ENCODE peak calls at places on chromosomes 16 and 17, in four cellular contexts. A is PC-3, U is fibroblast of lung, E is K562. X is an unnamed sample. For H4K20me1, the result is how much of the 10 kb centered on the place peaks cover.

GRCh38 chr17:49955157-49955556 is 13.8 kb upstream of the DLX4 start:
- DNase-seq in A (peak), U (no peak), E (no peak), X (no peak)

GRCh38 chr16:75282811-75283281 is 31.4 kb upstream of the BCAR1 start:
- DNase-seq in U (no peak), A (no peak), E (no peak), X (peak)

GRCh38 chr16:1941924-1942809 is 832 bp downstream of the MSRB1 start:
- DNase-seq in E (peak), U (peak), A (peak), X (no peak)

GRCh38 chr17:223723-224471 is 42.4 kb upstream of the DOC2B start:
- DNase-seq in U (no peak), A (no peak), E (no peak), X (no peak)

GRCh38 chr16:14398014-14398717 is 231.9 kb downstream of the PARN start:
- DNase-seq in U (no peak), A (no peak), E (no peak), X (no peak)

GRCh38 chr16:75114179-75114945 is 2.2 kb downstream of the LDHD start:
- DNase-seq in A (no peak), E (no peak), U (no peak), X (peak)

GRCh38 chr16:4454618-4455017 is 19.8 kb downstream of the NMRAL1 start:
- DNase-seq in A (no peak), U (no peak), E (no peak), X (no peak)

GRCh38 chr16:588639-588888 is 1.3 kb upstream of the RAB40C start:
- DNase-seq in E (peak), A (peak), U (peak), X (peak)

GRCh38 chr17:66018786-66019185 is 173.1 kb downstream of the CEP112 start:
- DNase-seq in A (no peak), E (no peak), U (no peak), X (no peak)

GRCh38 chr16:53999123-53999522 is 287.5 kb downstream of the IRX3 start:
- DNase-seq in E (no peak), U (no peak), A (no peak), X (no peak)

GRCh38 chr17:2939714-2940351 is 123.6 kb downstream of the OR1D5 start:
- DNase-seq in U (no peak), E (no peak), A (no peak), X (no peak)

GRCh38 chr17:44546711-44547606 is 10.3 kb upstream of the FZD2 start:
- DNase-seq in U (peak), A (peak), E (peak), X (no peak)

GRCh38 chr17:75875940-75876189 is 2.5 kb downstream of the TRIM47 start:
- DNase-seq in A (no peak), U (no peak), E (no peak), X (peak)

GRCh38 chr17:31442276-31442675 is 50.8 kb downstream of the RAB11FIP4 start:
- DNase-seq in E (no peak), U (no peak), A (no peak), X (no peak)

GRCh38 chr16:53782148-53782547 is 78.2 kb downstream of the FTO start:
- DNase-seq in A (peak), U (no peak), E (no peak), X (no peak)

GRCh38 chr16:85465328-85466307 is 147.5 kb upstream of the GSE1 start:
- DNase-seq in A (peak), E (no peak), U (peak), X (peak)

GRCh38 chr16:57012353-57012752 is 23.0 kb downstream of the NLRC5 start:
- DNase-seq in U (no peak), E (no peak), A (no peak), X (no peak)

GRCh38 chr16:84207266-84207665 is 16.3 kb downstream of the ADAD2 start:
- DNase-seq in E (no peak), U (no peak), A (no peak), X (no peak)

GRCh38 chr17:37756060-37756459 is 11.2 kb upstream of the HNF1B start:
- DNase-seq in U (peak), E (no peak), A (no peak), X (no peak)

GRCh38 chr16:84511821-84512220 is 7.4 kb upstream of the MEAK7 start:
- DNase-seq in E (no peak), A (no peak), U (no peak), X (no peak)

GRCh38 chr16:11121909-11122692 is 133.9 kb downstream of the SOCS1 start:
- DNase-seq in A (no peak), U (peak), E (no peak), X (peak)

GRCh38 chr17:21289902-21290571 is 5.5 kb downstream of the MAP2K3 start:
- DNase-seq in E (no peak), U (no peak), A (no peak), X (peak)

GRCh38 chr17:17508641-17509591 is 12.7 kb upstream of the RASD1 start:
- DNase-seq in U (no peak), E (peak), A (no peak), X (no peak)

GRCh38 chr16:87470332-87470731 is 22.5 kb downstream of the ZCCHC14 start:
- DNase-seq in A (no peak), E (no peak), U (no peak), X (no peak)

GRCh38 chr16:87468550-87468949 is 24.3 kb downstream of the ZCCHC14 start:
- DNase-seq in A (no peak), U (no peak), E (no peak), X (peak)

GRCh38 chr16:87471278-87472141 is 21.3 kb downstream of the ZCCHC14 start:
- DNase-seq in E (no peak), A (no peak), U (no peak), X (peak)

GRCh38 chr16:87466975-87467501 is 25.8 kb downstream of the ZCCHC14 start:
- DNase-seq in U (no peak), E (no peak), A (no peak), X (no peak)

GRCh38 chr16:87469186-87469585 is 23.6 kb downstream of the ZCCHC14 start:
- DNase-seq in U (no peak), A (no peak), E (no peak), X (peak)
- H4K20me1 ChIP-seq in U (under half), A (under half), E (under half), X (half or more)

GRCh38 chr17:59180626-59181025 is 25.1 kb downstream of the PRR11 start:
- DNase-seq in U (no peak), A (no peak), E (no peak), X (no peak)

GRCh38 chr17:59181481-59181880 is 25.9 kb downstream of the PRR11 start:
- DNase-seq in A (no peak), E (no peak), U (no peak), X (no peak)

GRCh38 chr17:59190806-59191205 is 19.0 kb upstream of the SMG8 start:
- DNase-seq in E (no peak), U (no peak), A (no peak), X (no peak)

DNA sequence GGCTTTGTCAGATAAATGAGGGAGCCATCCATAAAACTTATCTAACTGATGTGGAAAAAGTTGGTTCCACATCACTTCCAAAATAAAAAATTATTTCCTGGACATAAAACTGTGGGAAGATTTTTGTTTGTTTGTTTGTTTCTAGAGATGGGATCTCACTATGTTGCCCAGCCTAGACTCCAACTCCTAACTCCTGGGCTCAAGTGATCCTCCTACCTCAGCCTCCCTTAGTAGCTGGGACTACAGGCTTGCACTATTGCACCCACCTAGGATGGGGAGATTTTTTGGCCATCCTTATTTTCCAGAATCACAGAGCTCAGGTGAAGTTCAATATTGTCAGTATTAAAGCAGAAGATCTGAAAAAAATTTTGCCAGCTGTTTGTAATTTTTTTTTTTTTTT is 23.8 kb upstream of the SMG8 start:
- DNase-seq in E (no peak), U (no peak), A (no peak), X (no peak)
- H4K20me1 ChIP-seq in E (under half), U (under half), A (under half), X (under half)

GRCh38 chr16:87395181-87395842 is 3.2 kb downstream of the MAP1LC3B start:
- DNase-seq in U (no peak), A (no peak), E (no peak), X (no peak)

GRCh38 chr16:87392823-87393679 is 915 bp downstream of the MAP1LC3B start:
- DNase-seq in A (peak), E (no peak), U (peak), X (peak)

GRCh38 chr16:87391950-87392822 is at the start of gene MAP1LC3B:
- DNase-seq in A (peak), E (peak), U (peak), X (peak)

GRCh38 chr16:87391324-87391949 is 699 bp upstream of the MAP1LC3B start:
- DNase-seq in E (no peak), A (no peak), U (peak), X (no peak)

DNA sequence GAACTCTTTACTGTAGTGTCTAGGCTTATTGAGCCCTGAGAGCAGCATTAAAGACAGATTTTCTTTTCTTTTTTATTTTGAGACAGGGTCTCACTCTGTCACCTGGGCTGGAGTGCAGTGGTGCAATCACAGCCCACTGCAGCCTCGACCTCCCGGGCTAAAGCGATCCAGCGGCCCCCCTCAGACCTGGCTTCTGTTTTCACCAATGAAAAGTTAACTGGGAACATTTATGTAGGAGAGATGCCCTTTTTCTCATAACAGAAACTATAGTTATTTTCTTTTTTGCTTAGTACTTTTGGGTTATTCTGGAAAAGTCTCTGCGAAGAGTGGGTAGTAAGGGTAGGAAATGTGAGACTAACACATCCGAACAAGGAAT is 1.5 kb downstream of the MAP1LC3B start:
- DNase-seq in E (no peak), A (no peak), U (no peak), X (no peak)
- H4K20me1 ChIP-seq in E (under half), A (under half), U (under half), X (half or more)

DNA sequence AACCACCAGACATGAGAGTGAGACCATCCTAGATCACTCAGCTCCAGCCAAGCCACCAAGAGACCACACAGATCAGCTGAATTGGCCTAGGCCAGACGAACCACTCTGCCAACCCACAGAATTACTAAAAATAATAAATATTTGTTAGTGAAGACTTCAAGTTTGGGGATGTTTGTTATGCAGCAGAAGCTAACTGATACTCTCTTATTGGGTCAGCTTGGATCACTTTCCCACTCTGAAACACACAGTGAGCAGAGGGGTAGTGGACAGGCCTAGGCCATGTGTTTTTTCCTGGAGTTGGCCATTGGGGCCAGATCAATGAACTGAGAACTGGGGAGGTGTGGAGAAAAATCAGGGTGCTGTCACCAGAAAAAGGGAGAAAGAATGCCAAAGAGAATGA is 15.6 kb upstream of the ITPRIPL2 start:
- DNase-seq in U (no peak), E (no peak), A (no peak), X (no peak)
- H4K20me1 ChIP-seq in U (under half), E (under half), A (under half), X (under half)

GRCh38 chr16:89295915-89296314 is 78.4 kb downstream of the ZNF778 start:
- DNase-seq in E (no peak), A (no peak), U (no peak), X (no peak)
- H4K20me1 ChIP-seq in E (half or more), A (under half), U (under half), X (half or more)

DNA sequence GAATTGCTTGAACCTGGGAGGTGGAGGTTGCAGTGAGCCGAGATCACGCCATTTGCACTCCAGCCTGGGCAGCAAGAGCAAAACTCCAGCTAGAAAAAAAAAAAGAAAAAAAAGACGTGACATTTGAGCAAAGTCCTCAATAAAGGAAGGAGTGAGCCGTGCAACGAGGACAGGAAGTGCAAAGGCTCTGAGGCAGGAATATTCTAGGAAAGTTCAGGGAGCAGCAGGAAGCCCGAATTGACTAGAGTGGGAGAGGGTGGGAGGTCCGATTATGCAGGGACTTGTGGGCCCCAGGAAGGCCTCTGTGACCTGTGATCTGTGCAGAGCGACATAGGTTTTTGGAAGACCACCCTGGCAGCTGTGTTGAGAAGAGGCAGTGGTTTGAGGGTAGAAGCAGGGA is 8.6 kb upstream of the LASP1NB start:
- DNase-seq in E (no peak), U (no peak), A (no peak), X (no peak)
- H4K20me1 ChIP-seq in E (under half), U (under half), A (under half), X (under half)

X was measured in SK-N-SH.